ENCODE peak calls at places on chromosome 9, in ten cellular contexts. W, Q, V, Z, P, F, L, Y, B and E are unnamed samples.
A peak's percentile ranks its signal among the peaks of the same experiment; 100 is the strongest.

GRCh38 chr9:134284273-134284672 is 42.0 kb upstream of the RXRA start:
- DNase-seq in W (no peak), B (peak; percentile 69), L (no peak), F (no peak), V (no peak), Z (no peak), Y (no peak), P (no peak), Q (no peak), E (no peak)

GRCh38 chr9:134657666-134658377 is 16.2 kb downstream of the COL5A1 start:
- DNase-seq in B (no peak), W (no peak), P (no peak), F (peak; percentile 43), Z (no peak), L (no peak), Y (no peak), Q (no peak), V (peak; percentile 3), E (no peak)

GRCh38 chr9:27499481-27499880 is 24.6 kb upstream of the IFNK start:
- DNase-seq in P (no peak), V (no peak), L (peak; percentile 63), W (no peak), F (no peak), Z (peak; percentile 24), Q (peak; percentile 21), B (peak; percentile 12), Y (peak; percentile 8), E (peak; percentile 89)

GRCh38 chr9:77475641-77476473 is 172.3 kb downstream of the GNA14 start:
- DNase-seq in Z (peak; percentile 90), F (no peak), P (no peak), L (no peak), Y (peak; percentile 37), W (no peak), V (no peak), B (no peak), Q (peak; percentile 82), E (no peak)

GRCh38 chr9:127977877-127978647 is 2.7 kb downstream of the EEIG1 start:
- DNase-seq in L (no peak), Q (peak; percentile 85), W (no peak), Z (no peak), F (no peak), Y (no peak), V (peak; percentile 54), B (no peak), P (no peak), E (peak; percentile 81)

GRCh38 chr9:133683494-133684460 is 47.6 kb downstream of the DBH start:
- DNase-seq in Z (no peak), Y (no peak), P (no peak), Q (peak; percentile 2), W (no peak), F (peak; percentile 54), L (no peak), V (no peak), B (no peak), E (no peak)

GRCh38 chr9:135607401-135608293 is 31.7 kb downstream of the GLT6D1 start:
- DNase-seq in Q (no peak), P (no peak), W (no peak), F (peak; percentile 33), B (no peak), Y (no peak), L (no peak), Z (no peak), V (peak; percentile 1), E (no peak)

GRCh38 chr9:18428621-18429020 is 45.3 kb upstream of the ADAMTSL1 start:
- DNase-seq in B (no peak), Z (no peak), Q (peak; percentile 34), W (no peak), P (no peak), F (no peak), L (no peak), Y (no peak), V (no peak), E (no peak)

GRCh38 chr9:127536499-127536898 is 75.6 kb upstream of the STXBP1 start:
- DNase-seq in Y (no peak), W (no peak), B (no peak), L (no peak), Z (no peak), F (no peak), V (no peak), Q (peak; percentile 62), P (no peak), E (no peak)

GRCh38 chr9:12790883-12791282 is 16.1 kb downstream of the LURAP1L start:
- DNase-seq in V (no peak), B (no peak), F (no peak), Z (no peak), L (no peak), Y (no peak), W (no peak), Q (no peak), P (no peak), E (no peak)

GRCh38 chr9:8696536-8696935 is 897.0 kb upstream of the DMAC1 start:
- DNase-seq in W (no peak), L (no peak), F (no peak), P (no peak), B (no peak), Q (no peak), V (no peak), Y (no peak), Z (no peak), E (no peak)